ENCODE peak calls at places on chromosomes 1 and 21, in four cellular contexts. N, O, T and E are unnamed samples.

GRCh38 chr1:224828691-224829090 is 100.8 kb upstream of the DNAH14 start:
- DNase-seq in N (no peak), O (no peak), T (no peak), E (no peak)

GRCh38 chr1:204439976-204440375 is 28.4 kb upstream of the PPP1R15B start:
- DNase-seq in N (no peak), O (no peak), T (no peak), E (no peak)

GRCh38 chr21:45265721-45266517 is 21.8 kb downstream of the POFUT2 start:
- DNase-seq in N (no peak), O (no peak), T (no peak), E (no peak)

GRCh38 chr1:28914228-28915035 is at the start of gene EPB41:
- DNase-seq in N (peak; percentile 98), O (peak; percentile 93), T (peak; percentile 86), E (peak; percentile 93)

GRCh38 chr1:32702599-32703478 is at the start of gene SYNC:
- DNase-seq in N (peak; percentile 60), O (peak; percentile 38), T (no peak), E (peak; percentile 33)

GRCh38 chr1:36966242-36966641 is 68.1 kb downstream of the GRIK3 start:
- DNase-seq in N (peak; percentile 34), O (no peak), T (no peak), E (peak; percentile 20)

GRCh38 chr21:45909238-45909785 is 72.3 kb upstream of the COL6A1 start:
- DNase-seq in N (no peak), O (no peak), T (no peak), E (no peak)

GRCh38 chr1:78102082-78102481 is 56.3 kb downstream of the GIPC2 start:
- DNase-seq in N (no peak), O (no peak), T (no peak), E (no peak)

GRCh38 chr1:225879521-225880209 is 2.5 kb downstream of the TMEM63A start:
- DNase-seq in N (peak; percentile 95), O (no peak), T (no peak), E (no peak)

GRCh38 chr1:34786521-34787325 is 5.7 kb downstream of the GJB3 start:
- DNase-seq in N (peak; percentile 82), O (peak; percentile 62), T (peak; percentile 50), E (peak; percentile 85)

GRCh38 chr1:232678185-232678886 is 48.4 kb upstream of the SIPA1L2 start:
- DNase-seq in N (no peak), O (no peak), T (no peak), E (no peak)

GRCh38 chr1:218620956-218621355 is 275.8 kb downstream of the TGFB2 start:
- DNase-seq in N (no peak), O (no peak), T (no peak), E (no peak)

GRCh38 chr21:43317959-43318358 is 109.0 kb downstream of the SIK1 start:
- DNase-seq in N (no peak), O (no peak), T (no peak), E (no peak)

GRCh38 chr1:244836135-244836521 is 670 bp downstream of the COX20 start:
- DNase-seq in N (peak; percentile 31), O (no peak), T (no peak), E (no peak)

GRCh38 chr1:217184854-217185253 is 446.0 kb downstream of the GPATCH2 start:
- DNase-seq in N (no peak), O (no peak), T (no peak), E (no peak)

GRCh38 chr1:234713859-234714258 is 103.9 kb upstream of the IRF2BP2 start:
- DNase-seq in N (no peak), O (no peak), T (no peak), E (no peak)

GRCh38 chr1:180098242-180098995 is 56.2 kb upstream of the QSOX1 start:
- DNase-seq in N (no peak), O (no peak), T (no peak), E (no peak)

GRCh38 chr1:119646521-119647227 is 1.4 kb downstream of the ZNF697 start:
- DNase-seq in N (no peak), O (no peak), T (no peak), E (peak; percentile 3)

GRCh38 chr1:15075812-15076211 is 77.7 kb upstream of the TMEM51 start:
- DNase-seq in N (no peak), O (no peak), T (no peak), E (no peak)

GRCh38 chr1:202836616-202837403 is 26.1 kb downstream of the PCAT6 start:
- DNase-seq in N (no peak), O (no peak), T (no peak), E (no peak)

GRCh38 chr21:39951183-39952101 is 84.2 kb downstream of the PCP4 start:
- DNase-seq in N (no peak), O (no peak), T (no peak), E (no peak)

GRCh38 chr1:20349561-20349960 is 58.9 kb downstream of the VWA5B1 start:
- DNase-seq in N (no peak), O (no peak), T (no peak), E (no peak)

GRCh38 chr21:15207635-15208370 is 143.0 kb upstream of the NRIP1 start:
- DNase-seq in N (no peak), O (no peak), T (no peak), E (no peak)

GRCh38 chr1:28078680-28079626 is 9.5 kb downstream of the EYA3 start:
- DNase-seq in N (peak; percentile 36), O (no peak), T (no peak), E (no peak)

GRCh38 chr1:10598088-10598712 is 123.5 kb downstream of the PEX14 start:
- DNase-seq in N (no peak), O (no peak), T (no peak), E (no peak)